ENCODE peak calls at places on chromosome X, in seven cellular contexts. X is neural crest cell; B is AML-193; G is T-helper 1 cell; C is kidney glomerular epithelial cell; K is T-helper 22 cell; Z is activated CD4-positive, alpha-beta T cell treated with anti-CD3 and anti-CD28 coated beads, Interleukin-2, amount 10 ng/mL, durations not matched to agents 7 days and 5 days. M is an unnamed sample.

GRCh38 chrX:54066841-54067240 is 22.6 kb upstream of the PHF8 start:
- DNase-seq in G (no peak), B (no peak), X (no peak), K (no peak), C (no peak), Z (no peak), M (no peak)

GRCh38 chrX:39337461-39337860 is 536.2 kb downstream of the MID1IP1 start:
- DNase-seq in G (no peak), Z (no peak), K (no peak), C (no peak), B (no peak), X (no peak), M (no peak)

GRCh38 chrX:133297284-133297683 is 79.1 kb upstream of the TFDP3 start:
- DNase-seq in X (no peak), B (no peak), C (peak), G (no peak), Z (no peak), K (no peak), M (peak)

GRCh38 chrX:23749576-23749975 is 6.5 kb upstream of the ACOT9 start:
- DNase-seq in K (no peak), X (no peak), B (no peak), Z (no peak), G (no peak), C (no peak), M (no peak)

GRCh38 chrX:152917969-152918579 is 20.2 kb downstream of the ZNF185 start:
- DNase-seq in K (no peak), G (no peak), B (no peak), Z (no peak), C (no peak), X (no peak), M (no peak)

GRCh38 chrX:19177710-19178109 is 55.4 kb upstream of the ADGRG2 start:
- DNase-seq in K (no peak), X (no peak), Z (no peak), B (no peak), G (no peak), C (peak), M (no peak)

GRCh38 chrX:16205840-16206239 is 38.6 kb downstream of the MAGEB17 start:
- DNase-seq in B (no peak), K (no peak), G (no peak), C (no peak), Z (no peak), X (no peak), M (no peak)

GRCh38 chrX:121365572-121366161 is 318.3 kb downstream of the GLUD2 start:
- DNase-seq in Z (peak), K (no peak), X (no peak), G (no peak), B (no peak), C (no peak), M (no peak)

GRCh38 chrX:104098151-104098808 is 14.0 kb upstream of the ZCCHC18 start:
- DNase-seq in X (peak), Z (peak), B (peak), K (peak), G (peak), C (peak), M (peak)

GRCh38 chrX:125295337-125295736 is 24.3 kb upstream of the TEX13C start:
- DNase-seq in G (no peak), C (peak), Z (no peak), B (no peak), K (no peak), X (no peak), M (peak)

GRCh38 chrX:130994671-130995070 is 63.5 kb upstream of the ARHGAP36 start:
- DNase-seq in C (no peak), B (peak), G (no peak), X (peak), K (no peak), Z (peak), M (no peak)

GRCh38 chrX:18471296-18471695 is 45.9 kb downstream of the CDKL5 start:
- DNase-seq in B (no peak), Z (no peak), K (no peak), X (no peak), C (no peak), G (no peak), M (no peak)

GRCh38 chrX:109384569-109385174 is 97.2 kb downstream of the GUCY2F start:
- DNase-seq in Z (no peak), X (peak), G (no peak), B (no peak), K (no peak), C (peak), M (no peak)

GRCh38 chrX:38799995-38800394 is 1.3 kb upstream of the MID1IP1 start:
- DNase-seq in C (no peak), B (peak), Z (peak), X (no peak), G (no peak), K (no peak), M (no peak)

GRCh38 chrX:47283015-47283771 is 50.4 kb downstream of the USP11 start:
- DNase-seq in X (peak), K (no peak), C (peak), G (no peak), B (no peak), Z (no peak), M (no peak)

GRCh38 chrX:108537005-108537404 is 97.4 kb downstream of the COL4A5 start:
- DNase-seq in G (no peak), C (peak), K (no peak), X (peak), Z (peak), B (peak), M (peak)

GRCh38 chrX:131816551-131817136 is 206.5 kb upstream of the STK26 start:
- DNase-seq in G (peak), K (peak), Z (peak), B (peak), C (no peak), X (no peak), M (peak)

GRCh38 chrX:138946941-138947340 is 235.4 kb upstream of the FGF13 start:
- DNase-seq in B (no peak), C (no peak), X (no peak), K (no peak), G (no peak), Z (no peak), M (no peak)

GRCh38 chrX:24877854-24878650 is 137.7 kb downstream of the ARX start:
- DNase-seq in Z (no peak), K (no peak), G (no peak), C (no peak), B (no peak), X (no peak), M (no peak)

GRCh38 chrX:93120805-93121204 is 552.6 kb downstream of the NAP1L3 start:
- DNase-seq in K (no peak), X (no peak), C (no peak), Z (no peak), B (no peak), G (no peak), M (no peak)

GRCh38 chrX:16033336-16033735 is 90.0 kb upstream of the GRPR start:
- DNase-seq in C (no peak), Z (no peak), K (no peak), X (no peak), G (no peak), B (no peak), M (no peak)

GRCh38 chrX:16610121-16610565 is 39.8 kb upstream of the S100G start:
- DNase-seq in B (no peak), Z (no peak), K (no peak), C (no peak), X (no peak), G (no peak), M (peak)

GRCh38 chrX:134999469-134999868 is 8.7 kb downstream of the SMIM10 start:
- DNase-seq in B (peak), Z (no peak), C (no peak), G (no peak), K (no peak), X (no peak), M (peak)

GRCh38 chrX:57104921-57105398 is 16.4 kb downstream of the SPIN2B start:
- DNase-seq in C (no peak), B (no peak), G (no peak), K (no peak), Z (no peak), X (no peak), M (no peak)